ENCODE peak calls at places on chromosomes 12 and 14, in five cellular contexts. P, H, D, B and J are unnamed samples.

GRCh38 chr12:116157845-116158267 is 119.6 kb downstream of the MED13L start:
- DNase-seq in P (no peak), H (no peak), D (no peak), B (no peak), J (no peak)

GRCh38 chr12:14256139-14256538 is 109.3 kb upstream of the ATF7IP start:
- DNase-seq in P (no peak), H (no peak), D (peak; percentile 60), B (peak; percentile 59), J (no peak)

GRCh38 chr12:31482816-31483215 is 108.1 kb downstream of the DENND5B start:
- DNase-seq in P (no peak), H (no peak), D (peak; percentile 83), B (no peak), J (no peak)

GRCh38 chr14:65333926-65334687 is 78.4 kb upstream of the FUT8 start:
- DNase-seq in P (no peak), H (peak; percentile 51), D (peak; percentile 74), B (no peak), J (peak; percentile 18)

GRCh38 chr12:4203772-4204376 is 69.7 kb upstream of the CCND2 start:
- DNase-seq in P (no peak), H (no peak), D (no peak), B (no peak), J (peak; percentile 93)

GRCh38 chr14:105300542-105301102 is at the start of gene BRF1:
- DNase-seq in P (peak; percentile 99), H (peak; percentile 95), D (peak; percentile 76), B (peak; percentile 98), J (peak; percentile 81)

GRCh38 chr12:21308785-21309184 is 25.9 kb downstream of the SLCO1A2 start:
- DNase-seq in P (no peak), H (no peak), D (no peak), B (no peak), J (no peak)

GRCh38 chr14:77752799-77753516 is 8.0 kb downstream of the SNW1 start:
- DNase-seq in P (no peak), H (no peak), D (peak; percentile 77), B (no peak), J (no peak)

GRCh38 chr14:23569443-23570151 is 2.0 kb upstream of the AP1G2 start:
- DNase-seq in P (peak; percentile 63), H (peak; percentile 19), D (no peak), B (no peak), J (no peak)

GRCh38 chr12:47763481-47764344 is 5.0 kb upstream of the RAPGEF3 start:
- DNase-seq in P (no peak), H (no peak), D (no peak), B (no peak), J (no peak)

GRCh38 chr12:115024531-115024930 is 340.6 kb upstream of the TBX3 start:
- DNase-seq in P (no peak), H (no peak), D (no peak), B (no peak), J (no peak)

GRCh38 chr14:100955201-100955600 is 51.7 kb upstream of the RTL1 start:
- DNase-seq in P (no peak), H (no peak), D (peak; percentile 76), B (no peak), J (no peak)

GRCh38 chr12:19810213-19810612 is 370.9 kb downstream of the AEBP2 start:
- DNase-seq in P (no peak), H (no peak), D (no peak), B (no peak), J (no peak)

GRCh38 chr12:54360717-54361456 is 3.4 kb downstream of the GPR84 start:
- DNase-seq in P (peak; percentile 87), H (peak; percentile 88), D (peak; percentile 60), B (peak; percentile 36), J (peak; percentile 88)

GRCh38 chr14:34113051-34113511 is 162.2 kb upstream of the EGLN3 start:
- DNase-seq in P (no peak), H (no peak), D (peak; percentile 82), B (no peak), J (no peak)

GRCh38 chr12:630656-631632 is 32.3 kb downstream of the NINJ2 start:
- DNase-seq in P (peak; percentile 91), H (peak; percentile 55), D (no peak), B (peak; percentile 69), J (peak; percentile 98)

GRCh38 chr12:114404451-114405198 is 1.3 kb downstream of the TBX5 start:
- DNase-seq in P (no peak), H (no peak), D (no peak), B (no peak), J (no peak)

GRCh38 chr14:23953464-23954278 is at the start of gene DHRS4:
- DNase-seq in P (peak; percentile 90), H (peak; percentile 91), D (peak; percentile 72), B (peak; percentile 81), J (peak; percentile 36)

GRCh38 chr12:19959353-19959752 is 409.0 kb upstream of the PDE3A start:
- DNase-seq in P (no peak), H (no peak), D (no peak), B (no peak), J (no peak)

GRCh38 chr14:96783306-96784224 is 13.6 kb upstream of the VRK1 start:
- DNase-seq in P (no peak), H (no peak), D (peak; percentile 39), B (no peak), J (no peak)

GRCh38 chr12:58341791-58342190 is 400.4 kb downstream of the ATP23 start:
- DNase-seq in P (no peak), H (no peak), D (peak; percentile 64), B (no peak), J (no peak)

GRCh38 chr12:26767865-26768264 is 65.1 kb downstream of the ITPR2 start:
- DNase-seq in P (no peak), H (no peak), D (no peak), B (no peak), J (no peak)

GRCh38 chr14:93748208-93749080 is 39.8 kb downstream of the PRIMA1 start:
- DNase-seq in P (no peak), H (no peak), D (no peak), B (no peak), J (no peak)

GRCh38 chr12:86137936-86138335 is 118.3 kb downstream of the MGAT4C start:
- DNase-seq in P (no peak), H (no peak), D (peak; percentile 89), B (no peak), J (no peak)

GRCh38 chr14:58401587-58401986 is 5.9 kb downstream of the TOMM20L start:
- DNase-seq in P (no peak), H (no peak), D (no peak), B (no peak), J (no peak)

GRCh38 chr14:93957333-93957710 is 19.0 kb downstream of the ASB2 start:
- DNase-seq in P (no peak), H (no peak), D (no peak), B (no peak), J (no peak)

GRCh38 chr14:75226755-75227544 is 50.5 kb upstream of the TMED10 start:
- DNase-seq in P (no peak), H (peak; percentile 66), D (no peak), B (no peak), J (no peak)
- H3K4me1 ChIP-seq in P (peaks cover 22% of the 10 kb centered on the region), H (peaks cover 6% of the 10 kb centered on the region), D (peaks cover 22% of the 10 kb centered on the region), B (peaks cover 15% of the 10 kb centered on the region), J (peaks cover 7% of the 10 kb centered on the region)

GRCh38 chr14:68939893-68940613 is 39.0 kb downstream of the ACTN1 start:
- DNase-seq in P (no peak), H (peak; percentile 75), D (peak; percentile 98), B (no peak), J (no peak)

GRCh38 chr14:68939424-68939892 is 39.6 kb downstream of the ACTN1 start:
- DNase-seq in P (no peak), H (no peak), D (no peak), B (no peak), J (no peak)

GRCh38 chr14:68942281-68943035 is 36.6 kb downstream of the ACTN1 start:
- DNase-seq in P (no peak), H (no peak), D (no peak), B (no peak), J (no peak)

GRCh38 chr14:68941820-68942219 is 37.3 kb downstream of the ACTN1 start:
- DNase-seq in P (no peak), H (no peak), D (peak; percentile 96), B (no peak), J (no peak)

DNA sequence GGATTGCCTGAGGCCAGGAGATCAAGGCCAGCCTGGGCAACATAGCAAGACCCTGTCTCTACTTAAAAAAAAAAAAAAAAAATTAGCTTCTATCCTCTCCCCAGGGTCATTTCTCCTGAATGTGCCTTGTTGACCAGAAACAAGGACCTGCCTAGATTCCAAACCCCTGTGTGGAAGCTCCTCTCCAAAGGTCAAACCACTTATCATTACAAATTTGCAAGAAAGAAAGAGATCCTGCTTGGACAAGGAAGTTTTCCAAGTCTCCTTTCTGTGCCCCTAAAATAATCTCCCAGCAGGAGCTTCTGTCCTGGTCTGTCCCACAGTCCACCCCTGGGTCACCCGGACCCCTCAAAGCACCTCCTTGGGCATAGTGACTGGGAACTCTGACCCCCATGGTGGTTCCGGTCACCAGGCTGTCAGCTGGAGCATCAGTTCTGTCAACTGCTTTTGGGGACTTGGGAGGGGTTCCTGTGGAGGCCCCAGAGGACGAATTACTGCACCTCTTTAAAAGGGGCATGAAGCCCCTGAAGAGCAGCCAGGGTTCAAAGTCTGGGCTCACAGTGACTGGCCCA is 38.4 kb downstream of the ACTN1 start:
- DNase-seq in P (no peak), H (no peak), D (no peak), B (no peak), J (no peak)
- H3K4me1 ChIP-seq in P (peaks cover 68% of the 10 kb centered on the region), H (peaks cover 33% of the 10 kb centered on the region), D (peaks cover 95% of the 10 kb centered on the region), B (peaks cover 8% of the 10 kb centered on the region), J (peaks cover 25% of the 10 kb centered on the region)

GRCh38 chr12:45990468-45991288 is at the start of gene SCAF11:
- DNase-seq in P (peak; percentile 100), H (peak; percentile 100), D (peak; percentile 98), B (peak; percentile 100), J (peak; percentile 100)

GRCh38 chr12:45988259-45988658 is 2.1 kb downstream of the SCAF11 start:
- DNase-seq in P (no peak), H (no peak), D (peak; percentile 40), B (no peak), J (no peak)

GRCh38 chr12:45989857-45990467 is 412 bp downstream of the SCAF11 start:
- DNase-seq in P (peak; percentile 87), H (peak; percentile 81), D (peak; percentile 39), B (no peak), J (peak; percentile 6)

GRCh38 chr12:45987339-45987726 is 3.0 kb downstream of the SCAF11 start:
- DNase-seq in P (no peak), H (no peak), D (no peak), B (no peak), J (no peak)

GRCh38 chr12:45989277-45989856 is 1.0 kb downstream of the SCAF11 start:
- DNase-seq in P (no peak), H (no peak), D (peak; percentile 27), B (peak; percentile 50), J (no peak)
- H3K4me1 ChIP-seq in P (peaks cover 50% of the 10 kb centered on the region), H (peaks cover 8% of the 10 kb centered on the region), D (peaks cover 20% of the 10 kb centered on the region), B (peaks cover 57% of the 10 kb centered on the region), J (no peaks in the 10 kb centered on the region)

GRCh38 chr12:106889950-106890626 is 65.6 kb upstream of the TMEM263 start:
- DNase-seq in P (no peak), H (no peak), D (no peak), B (no peak), J (no peak)

GRCh38 chr12:106896603-106897002 is 59.1 kb upstream of the TMEM263 start:
- DNase-seq in P (no peak), H (no peak), D (no peak), B (no peak), J (no peak)

GRCh38 chr12:106892075-106892474 is 63.6 kb upstream of the TMEM263 start:
- DNase-seq in P (no peak), H (peak; percentile 70), D (no peak), B (no peak), J (no peak)

GRCh38 chr12:106894774-106895173 is 60.9 kb upstream of the TMEM263 start:
- DNase-seq in P (no peak), H (no peak), D (no peak), B (no peak), J (no peak)

GRCh38 chr12:106893451-106893850 is 62.3 kb upstream of the TMEM263 start:
- DNase-seq in P (no peak), H (no peak), D (peak; percentile 28), B (no peak), J (no peak)
- H3K4me1 ChIP-seq in P (no peaks in the 10 kb centered on the region), H (no peaks in the 10 kb centered on the region), D (no peaks in the 10 kb centered on the region), B (no peaks in the 10 kb centered on the region), J (peaks cover 3% of the 10 kb centered on the region)